ENCODE peak calls at places on chromosomes 3 and 15, in six cellular contexts. S is uterus, M is NB4, H is T-helper 1 cell, X is glomerular endothelial cell, Y is T-helper 17 cell. E is an unnamed sample.

GRCh38 chr3:133532951-133533350 is 40.5 kb upstream of the CDV3 start:
- DNase-seq in S (no peak), M (no peak), H (no peak), X (no peak), Y (no peak), E (no peak)

GRCh38 chr3:179436517-179436916 is 14.8 kb downstream of the GNB4 start:
- DNase-seq in S (no peak), M (peak; percentile 39), H (no peak), X (no peak), Y (no peak), E (no peak)

GRCh38 chr15:58505581-58505980 is 73.8 kb downstream of the LIPC start:
- DNase-seq in S (no peak), M (no peak), H (no peak), X (no peak), Y (no peak), E (no peak)

GRCh38 chr3:178699364-178699763 is 163.1 kb downstream of the KCNMB2 start:
- DNase-seq in S (no peak), M (no peak), H (no peak), X (no peak), Y (no peak), E (no peak)

GRCh38 chr3:171688593-171688992 is 121.7 kb downstream of the PLD1 start:
- DNase-seq in S (no peak), M (no peak), H (no peak), X (no peak), Y (no peak), E (no peak)

GRCh38 chr3:159872374-159873109 is 116.1 kb upstream of the IL12A start:
- DNase-seq in S (no peak), M (peak; percentile 5), H (no peak), X (peak; percentile 58), Y (no peak), E (no peak)

GRCh38 chr3:194404365-194405140 is 5.5 kb upstream of the GP5 start:
- DNase-seq in S (no peak), M (peak; percentile 63), H (peak; percentile 13), X (no peak), Y (no peak), E (no peak)

GRCh38 chr3:184656991-184657669 is 54.7 kb downstream of the MAGEF1 start:
- DNase-seq in S (no peak), M (no peak), H (no peak), X (no peak), Y (no peak), E (no peak)

GRCh38 chr3:5162102-5162501 is 25.4 kb upstream of the EDEM1 start:
- DNase-seq in S (no peak), M (no peak), H (no peak), X (no peak), Y (no peak), E (peak; percentile 28)

GRCh38 chr15:74385442-74386132 is 18.1 kb upstream of the CYP11A1 start:
- DNase-seq in S (no peak), M (no peak), H (no peak), X (no peak), Y (no peak), E (no peak)

GRCh38 chr3:105904251-105904650 is 35.4 kb upstream of the CBLB start:
- DNase-seq in S (no peak), M (no peak), H (no peak), X (no peak), Y (no peak), E (no peak)

GRCh38 chr3:14431928-14432834 is 29.8 kb downstream of the SLC6A6 start:
- DNase-seq in S (peak; percentile 48), M (peak; percentile 96), H (peak; percentile 91), X (no peak), Y (peak; percentile 90), E (peak; percentile 90)

GRCh38 chr3:194296448-194296831 is 54.7 kb downstream of the CPN2 start:
- DNase-seq in S (no peak), M (no peak), H (no peak), X (no peak), Y (no peak), E (peak; percentile 96)

GRCh38 chr3:162274070-162274469 is 777.5 kb downstream of the OTOL1 start:
- DNase-seq in S (no peak), M (no peak), H (no peak), X (no peak), Y (no peak), E (no peak)

GRCh38 chr15:97522362-97522761 is 438.1 kb upstream of the ARRDC4 start:
- DNase-seq in S (no peak), M (no peak), H (no peak), X (no peak), Y (no peak), E (no peak)

GRCh38 chr3:45626096-45626887 is 31.7 kb downstream of the LIMD1 start:
- DNase-seq in S (no peak), M (no peak), H (no peak), X (no peak), Y (no peak), E (no peak)

GRCh38 chr15:66169625-66170024 is 83.9 kb downstream of the MEGF11 start:
- DNase-seq in S (no peak), M (no peak), H (no peak), X (no peak), Y (no peak), E (no peak)